ENCODE peak calls at places on chromosome 7, in four cellular contexts. One of them, this sample, is unnamed.

GRCh38 chr7:92061154-92061553 is 73.1 kb downstream of the CYP51A1 start:
- DNase-seq in spleen: no peak
- DNase-seq in effector memory CD4-positive, alpha-beta T cell: no peak
- DNase-seq in CD4-positive, alpha-beta memory T cell: no peak
- DNase-seq in this sample: no peak

GRCh38 chr7:34320926-34321609 is 336.9 kb upstream of the NPSR1 start:
- DNase-seq in spleen: no peak
- DNase-seq in effector memory CD4-positive, alpha-beta T cell: no peak
- DNase-seq in CD4-positive, alpha-beta memory T cell: peak
- DNase-seq in this sample: peak

GRCh38 chr7:107152011-107152410 is 16.8 kb upstream of the HBP1 start:
- DNase-seq in spleen: no peak
- DNase-seq in effector memory CD4-positive, alpha-beta T cell: no peak
- DNase-seq in CD4-positive, alpha-beta memory T cell: no peak
- DNase-seq in this sample: no peak

GRCh38 chr7:142806957-142807356 is 36.2 kb downstream of the PRSS2 start:
- DNase-seq in spleen: no peak
- DNase-seq in effector memory CD4-positive, alpha-beta T cell: no peak
- DNase-seq in CD4-positive, alpha-beta memory T cell: no peak
- DNase-seq in this sample: no peak

GRCh38 chr7:138354066-138354465 is 106.0 kb upstream of the TRIM24 start:
- DNase-seq in spleen: no peak
- DNase-seq in effector memory CD4-positive, alpha-beta T cell: no peak
- DNase-seq in CD4-positive, alpha-beta memory T cell: no peak
- DNase-seq in this sample: no peak

GRCh38 chr7:135197906-135198655 is 13.2 kb downstream of the WDR91 start:
- DNase-seq in spleen: no peak
- DNase-seq in effector memory CD4-positive, alpha-beta T cell: no peak
- DNase-seq in CD4-positive, alpha-beta memory T cell: no peak
- DNase-seq in this sample: no peak

GRCh38 chr7:42650701-42651100 is 261.2 kb downstream of the C7orf25 start:
- DNase-seq in spleen: no peak
- DNase-seq in effector memory CD4-positive, alpha-beta T cell: no peak
- DNase-seq in CD4-positive, alpha-beta memory T cell: no peak
- DNase-seq in this sample: no peak

GRCh38 chr7:771241-772004 is 44.3 kb upstream of the PRKAR1B start:
- DNase-seq in spleen: no peak
- DNase-seq in effector memory CD4-positive, alpha-beta T cell: no peak
- DNase-seq in CD4-positive, alpha-beta memory T cell: no peak
- DNase-seq in this sample: no peak

GRCh38 chr7:475425-475728 is 44.3 kb downstream of the PDGFA start:
- DNase-seq in spleen: peak
- DNase-seq in effector memory CD4-positive, alpha-beta T cell: no peak
- DNase-seq in CD4-positive, alpha-beta memory T cell: no peak
- DNase-seq in this sample: no peak

GRCh38 chr7:2109936-2110585 is 122.7 kb downstream of the MAD1L1 start:
- DNase-seq in spleen: no peak
- DNase-seq in effector memory CD4-positive, alpha-beta T cell: no peak
- DNase-seq in CD4-positive, alpha-beta memory T cell: no peak
- DNase-seq in this sample: no peak

GRCh38 chr7:16135628-16136027 is 285.7 kb downstream of the CRPPA start:
- DNase-seq in spleen: no peak
- DNase-seq in effector memory CD4-positive, alpha-beta T cell: no peak
- DNase-seq in CD4-positive, alpha-beta memory T cell: no peak
- DNase-seq in this sample: no peak

GRCh38 chr7:150717821-150718420 is 1.5 kb downstream of the GIMAP1 start:
- DNase-seq in spleen: no peak
- DNase-seq in effector memory CD4-positive, alpha-beta T cell: no peak
- DNase-seq in CD4-positive, alpha-beta memory T cell: no peak
- DNase-seq in this sample: no peak

GRCh38 chr7:150716939-150717338 is 526 bp downstream of the GIMAP1 start:
- DNase-seq in spleen: no peak
- DNase-seq in effector memory CD4-positive, alpha-beta T cell: no peak
- DNase-seq in CD4-positive, alpha-beta memory T cell: no peak
- DNase-seq in this sample: no peak

GRCh38 chr7:150715293-150715692 is 1.1 kb upstream of the GIMAP1 start:
- DNase-seq in spleen: no peak
- DNase-seq in effector memory CD4-positive, alpha-beta T cell: no peak
- DNase-seq in CD4-positive, alpha-beta memory T cell: no peak
- DNase-seq in this sample: no peak

GRCh38 chr7:150715738-150716137 is 675 bp upstream of the GIMAP1 start:
- DNase-seq in spleen: no peak
- DNase-seq in effector memory CD4-positive, alpha-beta T cell: no peak
- DNase-seq in CD4-positive, alpha-beta memory T cell: no peak
- DNase-seq in this sample: no peak

GRCh38 chr7:150716368-150716767 is at the start of gene GIMAP1:
- DNase-seq in spleen: peak
- DNase-seq in effector memory CD4-positive, alpha-beta T cell: peak
- DNase-seq in CD4-positive, alpha-beta memory T cell: peak
- DNase-seq in this sample: no peak
- H3K4me3 ChIP-seq in spleen: peak
- H3K4me3 ChIP-seq in effector memory CD4-positive, alpha-beta T cell: peak
- H3K4me3 ChIP-seq in CD4-positive, alpha-beta memory T cell: peak
- H3K4me3 ChIP-seq in this sample: peak

GRCh38 chr7:151380199-151381082 is 29.4 kb downstream of the WDR86 start:
- DNase-seq in spleen: peak
- DNase-seq in effector memory CD4-positive, alpha-beta T cell: no peak
- DNase-seq in CD4-positive, alpha-beta memory T cell: no peak
- DNase-seq in this sample: no peak

GRCh38 chr7:151381083-151381332 is 28.8 kb downstream of the WDR86 start:
- DNase-seq in spleen: no peak
- DNase-seq in effector memory CD4-positive, alpha-beta T cell: no peak
- DNase-seq in CD4-positive, alpha-beta memory T cell: peak
- DNase-seq in this sample: no peak

GRCh38 chr7:151383638-151384351 is 26.0 kb downstream of the WDR86 start:
- DNase-seq in spleen: peak
- DNase-seq in effector memory CD4-positive, alpha-beta T cell: no peak
- DNase-seq in CD4-positive, alpha-beta memory T cell: no peak
- DNase-seq in this sample: peak

GRCh38 chr7:151381333-151382078 is 28.3 kb downstream of the WDR86 start:
- DNase-seq in spleen: peak
- DNase-seq in effector memory CD4-positive, alpha-beta T cell: peak
- DNase-seq in CD4-positive, alpha-beta memory T cell: peak
- DNase-seq in this sample: no peak

GRCh38 chr7:151382079-151382885 is 27.6 kb downstream of the WDR86 start:
- DNase-seq in spleen: peak
- DNase-seq in effector memory CD4-positive, alpha-beta T cell: peak
- DNase-seq in CD4-positive, alpha-beta memory T cell: peak
- DNase-seq in this sample: no peak
- H3K4me3 ChIP-seq in spleen: peak
- H3K4me3 ChIP-seq in effector memory CD4-positive, alpha-beta T cell: peak
- H3K4me3 ChIP-seq in CD4-positive, alpha-beta memory T cell: no peak
- H3K4me3 ChIP-seq in this sample: peak

DNA sequence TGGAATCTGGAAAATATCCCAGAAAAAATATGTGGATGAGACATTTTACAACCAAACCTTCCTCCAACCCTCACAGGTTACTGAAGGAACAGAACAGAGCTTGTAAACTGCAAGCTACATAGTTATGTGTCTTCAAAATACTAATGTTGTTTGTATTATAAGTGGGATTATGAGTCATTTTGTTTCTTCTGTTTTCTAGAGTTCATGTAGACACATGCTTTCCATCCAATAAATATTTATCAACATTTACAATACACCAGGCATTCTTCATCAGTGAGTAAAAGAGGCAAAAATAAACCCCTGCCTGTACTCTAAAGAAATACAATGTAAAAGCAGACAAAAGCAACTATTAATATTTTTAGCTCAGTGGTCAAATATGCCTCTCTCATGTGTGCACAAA is 38.0 kb upstream of the TES start:
- DNase-seq in spleen: no peak
- DNase-seq in effector memory CD4-positive, alpha-beta T cell: no peak
- DNase-seq in CD4-positive, alpha-beta memory T cell: no peak
- DNase-seq in this sample: no peak
- H3K4me3 ChIP-seq in spleen: no peak
- H3K4me3 ChIP-seq in effector memory CD4-positive, alpha-beta T cell: no peak
- H3K4me3 ChIP-seq in CD4-positive, alpha-beta memory T cell: no peak
- H3K4me3 ChIP-seq in this sample: no peak

DNA sequence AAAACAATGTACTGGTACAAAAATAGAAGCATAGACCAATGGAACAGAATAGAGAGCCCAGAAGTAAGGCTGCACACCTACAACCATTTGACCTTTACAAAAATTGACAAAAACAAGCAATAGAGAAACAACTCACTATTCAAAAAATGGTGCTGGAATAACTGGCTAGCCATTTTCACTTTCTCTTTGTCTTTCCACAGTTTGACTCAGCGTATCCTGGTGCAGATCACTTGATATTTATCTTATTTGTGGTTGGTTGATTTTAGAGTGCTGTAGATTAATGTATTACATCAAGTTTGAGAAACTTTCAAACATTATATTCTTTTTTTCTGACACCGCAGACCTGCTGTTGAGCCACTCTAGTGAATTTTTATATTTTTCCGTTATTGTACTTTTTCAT is 381.4 kb downstream of the DGKB start:
- DNase-seq in spleen: no peak
- DNase-seq in effector memory CD4-positive, alpha-beta T cell: no peak
- DNase-seq in CD4-positive, alpha-beta memory T cell: no peak
- DNase-seq in this sample: no peak
- H3K4me3 ChIP-seq in spleen: no peak
- H3K4me3 ChIP-seq in effector memory CD4-positive, alpha-beta T cell: no peak
- H3K4me3 ChIP-seq in CD4-positive, alpha-beta memory T cell: no peak
- H3K4me3 ChIP-seq in this sample: no peak

DNA sequence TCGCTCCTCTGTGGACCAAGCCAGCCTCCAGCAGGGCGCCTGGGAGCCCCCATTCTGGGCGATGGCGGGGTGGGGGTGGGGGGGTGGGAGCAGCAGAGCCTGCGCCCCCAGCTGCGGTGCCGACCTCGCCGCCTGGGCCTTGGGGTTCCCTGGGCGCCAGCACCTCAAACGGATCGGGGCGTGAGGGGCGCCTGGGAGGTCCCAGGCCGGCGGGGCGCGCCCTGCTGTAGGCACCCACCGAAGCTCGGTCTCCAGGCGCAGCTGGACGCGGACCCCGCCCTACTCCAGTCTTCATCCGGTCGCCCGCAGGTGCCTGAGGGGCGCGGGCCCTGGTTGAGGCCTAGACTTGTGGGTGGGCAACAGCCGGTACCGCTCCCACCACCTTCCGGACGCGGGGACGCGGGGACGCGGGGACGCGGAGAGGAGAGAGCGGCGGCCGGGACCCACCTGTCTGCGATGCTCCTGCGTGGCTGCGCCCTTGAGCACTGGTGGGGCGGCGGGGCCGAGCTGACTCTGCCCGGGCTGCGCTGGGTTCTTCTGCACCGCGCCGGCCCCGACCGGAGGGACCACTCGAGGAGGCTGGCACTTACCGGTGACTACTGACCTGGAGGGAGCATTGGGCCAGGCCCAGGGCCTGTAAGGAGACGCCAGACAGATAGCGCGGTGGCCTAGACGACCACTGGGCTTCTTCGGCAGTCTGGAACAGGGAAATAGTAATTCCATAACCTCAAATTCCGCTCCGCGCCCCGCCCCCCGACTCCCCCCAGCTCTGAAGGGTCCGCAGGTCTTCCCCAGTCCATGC is 5.5 kb upstream of the KCP start:
- DNase-seq in spleen: peak
- DNase-seq in effector memory CD4-positive, alpha-beta T cell: no peak
- DNase-seq in CD4-positive, alpha-beta memory T cell: no peak
- DNase-seq in this sample: no peak
- H3K4me3 ChIP-seq in spleen: no peak
- H3K4me3 ChIP-seq in effector memory CD4-positive, alpha-beta T cell: no peak
- H3K4me3 ChIP-seq in CD4-positive, alpha-beta memory T cell: no peak
- H3K4me3 ChIP-seq in this sample: peak

GRCh38 chr7:32206987-32207386 is 136.8 kb upstream of the PDE1C start:
- DNase-seq in spleen: no peak
- DNase-seq in effector memory CD4-positive, alpha-beta T cell: no peak
- DNase-seq in CD4-positive, alpha-beta memory T cell: no peak
- DNase-seq in this sample: no peak

GRCh38 chr7:32206488-32206887 is 136.3 kb upstream of the PDE1C start:
- DNase-seq in spleen: no peak
- DNase-seq in effector memory CD4-positive, alpha-beta T cell: no peak
- DNase-seq in CD4-positive, alpha-beta memory T cell: no peak
- DNase-seq in this sample: no peak

GRCh38 chr7:32200593-32200992 is 130.4 kb upstream of the PDE1C start:
- DNase-seq in spleen: no peak
- DNase-seq in effector memory CD4-positive, alpha-beta T cell: no peak
- DNase-seq in CD4-positive, alpha-beta memory T cell: no peak
- DNase-seq in this sample: no peak

GRCh38 chr7:32204361-32205018 is 134.3 kb upstream of the PDE1C start:
- DNase-seq in spleen: no peak
- DNase-seq in effector memory CD4-positive, alpha-beta T cell: no peak
- DNase-seq in CD4-positive, alpha-beta memory T cell: no peak
- DNase-seq in this sample: peak
- H3K4me3 ChIP-seq in spleen: no peak
- H3K4me3 ChIP-seq in effector memory CD4-positive, alpha-beta T cell: no peak
- H3K4me3 ChIP-seq in CD4-positive, alpha-beta memory T cell: no peak
- H3K4me3 ChIP-seq in this sample: peak

GRCh38 chr7:83465643-83466042 is 183.3 kb downstream of the SEMA3E start:
- DNase-seq in spleen: no peak
- DNase-seq in effector memory CD4-positive, alpha-beta T cell: no peak
- DNase-seq in CD4-positive, alpha-beta memory T cell: no peak
- DNase-seq in this sample: no peak
- H3K4me3 ChIP-seq in spleen: no peak
- H3K4me3 ChIP-seq in effector memory CD4-positive, alpha-beta T cell: no peak
- H3K4me3 ChIP-seq in CD4-positive, alpha-beta memory T cell: no peak
- H3K4me3 ChIP-seq in this sample: no peak

DNA sequence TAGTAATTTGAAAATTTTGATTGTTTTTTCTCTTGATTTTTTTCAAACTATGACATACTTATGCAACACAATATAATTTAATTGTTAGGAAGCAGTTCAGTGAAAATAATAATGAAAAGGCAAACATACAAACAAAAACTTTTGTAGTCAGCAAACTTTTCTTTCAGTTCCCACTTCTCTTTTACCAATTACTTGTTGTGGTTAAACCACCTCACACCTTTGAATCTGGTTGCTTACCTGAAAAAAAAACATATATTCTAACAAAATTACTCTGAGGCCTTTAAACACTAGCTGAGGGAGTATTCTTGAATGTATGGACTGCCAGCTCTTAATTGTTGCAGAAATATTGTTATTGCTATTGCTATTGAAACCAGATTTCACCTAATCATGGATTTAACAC is 266.2 kb upstream of the SEMA3C start:
- DNase-seq in spleen: no peak
- DNase-seq in effector memory CD4-positive, alpha-beta T cell: no peak
- DNase-seq in CD4-positive, alpha-beta memory T cell: no peak
- DNase-seq in this sample: no peak
- H3K4me3 ChIP-seq in spleen: no peak
- H3K4me3 ChIP-seq in effector memory CD4-positive, alpha-beta T cell: no peak
- H3K4me3 ChIP-seq in CD4-positive, alpha-beta memory T cell: no peak
- H3K4me3 ChIP-seq in this sample: no peak

DNA sequence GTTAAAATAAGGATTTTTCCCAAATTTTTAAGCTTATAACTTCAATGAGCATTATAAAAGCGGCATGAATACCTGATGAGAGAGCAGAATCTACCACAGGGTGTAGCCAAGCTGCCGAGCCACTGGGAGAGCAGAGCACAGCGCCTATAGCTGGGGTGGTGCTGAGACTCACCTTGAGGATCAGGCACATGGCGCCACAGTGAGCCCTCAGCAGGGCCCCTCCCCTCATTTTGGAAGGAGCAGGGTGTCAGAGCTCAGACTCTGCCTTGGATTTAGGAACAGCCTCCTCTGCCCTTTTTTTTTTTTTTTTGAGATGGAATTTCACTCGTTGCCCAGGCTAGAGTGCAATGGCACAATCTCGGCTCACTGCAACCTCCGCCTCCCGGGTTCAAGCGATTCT is 118.6 kb downstream of the SRPK2 start:
- DNase-seq in spleen: no peak
- DNase-seq in effector memory CD4-positive, alpha-beta T cell: no peak
- DNase-seq in CD4-positive, alpha-beta memory T cell: no peak
- DNase-seq in this sample: no peak
- H3K4me3 ChIP-seq in spleen: no peak
- H3K4me3 ChIP-seq in effector memory CD4-positive, alpha-beta T cell: no peak
- H3K4me3 ChIP-seq in CD4-positive, alpha-beta memory T cell: no peak
- H3K4me3 ChIP-seq in this sample: no peak

GRCh38 chr7:51082940-51083533 is 233.6 kb downstream of the COBL start:
- DNase-seq in spleen: no peak
- DNase-seq in effector memory CD4-positive, alpha-beta T cell: no peak
- DNase-seq in CD4-positive, alpha-beta memory T cell: no peak
- DNase-seq in this sample: no peak
- H3K4me3 ChIP-seq in spleen: no peak
- H3K4me3 ChIP-seq in effector memory CD4-positive, alpha-beta T cell: no peak
- H3K4me3 ChIP-seq in CD4-positive, alpha-beta memory T cell: no peak
- H3K4me3 ChIP-seq in this sample: no peak

This sample was measured in breast epithelium.